ENCODE peak calls at places on chromosomes 4 and X, in nine cellular contexts. One of them, this sample, is unnamed.

GRCh38 chr4:8594097-8595038 is 1.8 kb downstream of the CPZ start:
- DNase-seq in left ventricle myocardium inferior: no peak
- DNase-seq in BE2C: peak
- DNase-seq in Panc1: peak
- DNase-seq in stomach: peak
- DNase-seq in right lobe of liver: peak
- DNase-seq in adrenal gland: peak
- DNase-seq in AG09309: peak
- DNase-seq in astrocyte of the spinal cord: peak
- DNase-seq in this sample: peak

GRCh38 chr4:41994461-41994860 is 4.1 kb downstream of the SLC30A9 start:
- DNase-seq in AG09309: no peak
- DNase-seq in BE2C: no peak
- DNase-seq in Panc1: no peak
- DNase-seq in left ventricle myocardium inferior: no peak
- DNase-seq in stomach: no peak
- DNase-seq in astrocyte of the spinal cord: no peak
- DNase-seq in right lobe of liver: no peak
- DNase-seq in adrenal gland: no peak
- DNase-seq in this sample: no peak

GRCh38 chr4:107916623-107917022 is 14.7 kb upstream of the CYP2U1 start:
- DNase-seq in adrenal gland: no peak
- DNase-seq in left ventricle myocardium inferior: no peak
- DNase-seq in right lobe of liver: no peak
- DNase-seq in astrocyte of the spinal cord: no peak
- DNase-seq in AG09309: no peak
- DNase-seq in BE2C: no peak
- DNase-seq in Panc1: no peak
- DNase-seq in stomach: no peak
- DNase-seq in this sample: no peak

GRCh38 chr4:78171482-78171881 is 114.4 kb downstream of the FRAS1 start:
- DNase-seq in AG09309: no peak
- DNase-seq in stomach: no peak
- DNase-seq in right lobe of liver: no peak
- DNase-seq in left ventricle myocardium inferior: no peak
- DNase-seq in Panc1: no peak
- DNase-seq in BE2C: no peak
- DNase-seq in adrenal gland: no peak
- DNase-seq in astrocyte of the spinal cord: no peak
- DNase-seq in this sample: no peak

GRCh38 chr4:74330295-74330750 is 22.1 kb downstream of the EPGN start:
- DNase-seq in BE2C: no peak
- DNase-seq in left ventricle myocardium inferior: no peak
- DNase-seq in AG09309: no peak
- DNase-seq in stomach: no peak
- DNase-seq in right lobe of liver: no peak
- DNase-seq in adrenal gland: no peak
- DNase-seq in Panc1: no peak
- DNase-seq in astrocyte of the spinal cord: no peak
- DNase-seq in this sample: no peak

GRCh38 chrX:19283597-19284339 is 60.0 kb upstream of the PDHA1 start:
- DNase-seq in stomach: no peak
- DNase-seq in adrenal gland: no peak
- DNase-seq in astrocyte of the spinal cord: no peak
- DNase-seq in right lobe of liver: no peak
- DNase-seq in BE2C: no peak
- DNase-seq in Panc1: no peak
- DNase-seq in AG09309: no peak
- DNase-seq in left ventricle myocardium inferior: no peak
- DNase-seq in this sample: no peak

GRCh38 chr4:76526585-76526990 is 91.6 kb downstream of the SHROOM3 start:
- DNase-seq in BE2C: no peak
- DNase-seq in stomach: peak
- DNase-seq in Panc1: no peak
- DNase-seq in astrocyte of the spinal cord: peak
- DNase-seq in left ventricle myocardium inferior: no peak
- DNase-seq in adrenal gland: no peak
- DNase-seq in right lobe of liver: peak
- DNase-seq in AG09309: no peak
- DNase-seq in this sample: no peak

GRCh38 chr4:25884040-25884788 is 21.4 kb upstream of the SEL1L3 start:
- DNase-seq in left ventricle myocardium inferior: no peak
- DNase-seq in astrocyte of the spinal cord: peak
- DNase-seq in AG09309: peak
- DNase-seq in right lobe of liver: no peak
- DNase-seq in Panc1: no peak
- DNase-seq in adrenal gland: no peak
- DNase-seq in stomach: no peak
- DNase-seq in BE2C: no peak
- DNase-seq in this sample: no peak

GRCh38 chrX:152893631-152894610 is 3.9 kb upstream of the ZNF185 start:
- DNase-seq in stomach: no peak
- DNase-seq in Panc1: no peak
- DNase-seq in BE2C: no peak
- DNase-seq in AG09309: no peak
- DNase-seq in adrenal gland: no peak
- DNase-seq in astrocyte of the spinal cord: no peak
- DNase-seq in left ventricle myocardium inferior: no peak
- DNase-seq in right lobe of liver: no peak
- DNase-seq in this sample: no peak

DNA sequence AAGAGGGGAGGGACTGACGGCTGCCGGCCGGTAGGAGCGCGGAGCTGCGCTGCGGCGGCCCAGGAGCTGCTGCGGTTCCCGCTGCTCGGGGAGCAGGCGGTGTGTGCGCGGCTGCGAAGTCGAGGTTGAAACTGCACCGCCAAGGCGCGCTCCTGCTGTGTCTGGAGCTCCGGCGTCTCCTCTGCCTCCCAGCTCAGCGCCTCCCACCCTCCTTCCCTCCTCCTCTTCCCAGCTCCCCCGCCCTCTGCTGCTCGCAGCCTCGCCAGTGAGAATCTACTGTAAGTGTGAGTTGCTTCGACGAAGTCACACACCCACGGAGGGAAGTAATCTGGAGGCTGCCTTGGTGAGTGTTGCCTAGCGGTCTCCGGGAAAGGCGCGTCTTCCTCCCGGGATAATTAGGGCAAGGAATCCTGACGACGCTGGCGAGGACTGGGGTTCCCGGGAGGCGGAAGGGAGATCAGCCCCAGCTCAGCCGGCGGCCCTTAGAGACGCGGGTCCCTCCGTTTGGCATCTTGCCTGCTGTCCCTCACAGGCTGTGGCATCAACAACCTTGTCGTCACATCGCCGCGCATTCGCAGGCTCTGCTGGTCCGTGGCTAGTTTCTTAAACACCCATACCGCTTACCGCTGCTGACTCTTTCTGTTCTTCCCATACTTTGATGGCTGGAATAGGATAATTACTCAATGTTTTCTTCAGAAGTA is at the start of gene EPHA5:
- DNase-seq in astrocyte of the spinal cord: peak
- DNase-seq in Panc1: no peak
- DNase-seq in right lobe of liver: no peak
- DNase-seq in BE2C: peak
- DNase-seq in AG09309: peak
- DNase-seq in stomach: peak
- DNase-seq in adrenal gland: peak
- DNase-seq in left ventricle myocardium inferior: peak
- DNase-seq in this sample: peak
- TF ChIP-seq CTCF in astrocyte of the spinal cord: peak
- TF ChIP-seq CTCF in Panc1: no peak
- TF ChIP-seq CTCF in right lobe of liver: no peak
- TF ChIP-seq CTCF in BE2C: no peak
- TF ChIP-seq CTCF in AG09309: peak
- TF ChIP-seq CTCF in stomach: no peak
- TF ChIP-seq CTCF in adrenal gland: no peak
- TF ChIP-seq CTCF in left ventricle myocardium inferior: peak
- TF ChIP-seq CTCF in this sample: peak

DNA sequence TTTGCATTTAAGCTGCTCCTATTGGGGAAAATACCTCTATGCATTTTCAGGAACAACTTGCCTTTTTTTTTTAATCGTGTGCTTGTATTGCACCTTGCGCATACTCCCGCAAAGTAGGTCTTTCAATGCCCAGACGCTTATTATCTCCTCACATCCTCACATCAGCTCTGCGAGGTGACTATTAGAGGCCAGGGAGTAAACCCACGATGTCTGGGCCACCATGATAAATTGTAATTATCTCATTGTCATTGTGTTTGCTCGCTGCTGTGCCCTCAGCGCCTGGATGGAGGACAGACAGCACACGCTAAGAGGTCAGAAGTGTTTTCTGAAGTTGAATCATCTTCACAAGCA is 974 bp upstream of the RELL1 start:
- DNase-seq in AG09309: no peak
- DNase-seq in adrenal gland: no peak
- DNase-seq in Panc1: no peak
- DNase-seq in astrocyte of the spinal cord: no peak
- DNase-seq in left ventricle myocardium inferior: no peak
- DNase-seq in stomach: no peak
- DNase-seq in BE2C: no peak
- DNase-seq in right lobe of liver: no peak
- DNase-seq in this sample: no peak
- TF ChIP-seq CTCF in AG09309: no peak
- TF ChIP-seq CTCF in adrenal gland: no peak
- TF ChIP-seq CTCF in Panc1: no peak
- TF ChIP-seq CTCF in astrocyte of the spinal cord: no peak
- TF ChIP-seq CTCF in left ventricle myocardium inferior: no peak
- TF ChIP-seq CTCF in stomach: no peak
- TF ChIP-seq CTCF in BE2C: no peak
- TF ChIP-seq CTCF in right lobe of liver: no peak
- TF ChIP-seq CTCF in this sample: no peak

GRCh38 chrX:40867352-40867751 is 132.0 kb upstream of the MED14 start:
- DNase-seq in stomach: no peak
- DNase-seq in right lobe of liver: no peak
- DNase-seq in Panc1: no peak
- DNase-seq in left ventricle myocardium inferior: no peak
- DNase-seq in BE2C: no peak
- DNase-seq in adrenal gland: peak
- DNase-seq in AG09309: no peak
- DNase-seq in astrocyte of the spinal cord: peak
- DNase-seq in this sample: no peak

GRCh38 chrX:40866878-40867277 is 131.5 kb upstream of the MED14 start:
- DNase-seq in AG09309: no peak
- DNase-seq in adrenal gland: peak
- DNase-seq in Panc1: no peak
- DNase-seq in left ventricle myocardium inferior: no peak
- DNase-seq in BE2C: no peak
- DNase-seq in right lobe of liver: no peak
- DNase-seq in stomach: no peak
- DNase-seq in astrocyte of the spinal cord: peak
- DNase-seq in this sample: no peak

GRCh38 chrX:40868868-40869267 is 133.5 kb upstream of the MED14 start:
- DNase-seq in AG09309: no peak
- DNase-seq in stomach: no peak
- DNase-seq in right lobe of liver: no peak
- DNase-seq in astrocyte of the spinal cord: no peak
- DNase-seq in BE2C: no peak
- DNase-seq in adrenal gland: no peak
- DNase-seq in Panc1: no peak
- DNase-seq in left ventricle myocardium inferior: no peak
- DNase-seq in this sample: no peak

DNA sequence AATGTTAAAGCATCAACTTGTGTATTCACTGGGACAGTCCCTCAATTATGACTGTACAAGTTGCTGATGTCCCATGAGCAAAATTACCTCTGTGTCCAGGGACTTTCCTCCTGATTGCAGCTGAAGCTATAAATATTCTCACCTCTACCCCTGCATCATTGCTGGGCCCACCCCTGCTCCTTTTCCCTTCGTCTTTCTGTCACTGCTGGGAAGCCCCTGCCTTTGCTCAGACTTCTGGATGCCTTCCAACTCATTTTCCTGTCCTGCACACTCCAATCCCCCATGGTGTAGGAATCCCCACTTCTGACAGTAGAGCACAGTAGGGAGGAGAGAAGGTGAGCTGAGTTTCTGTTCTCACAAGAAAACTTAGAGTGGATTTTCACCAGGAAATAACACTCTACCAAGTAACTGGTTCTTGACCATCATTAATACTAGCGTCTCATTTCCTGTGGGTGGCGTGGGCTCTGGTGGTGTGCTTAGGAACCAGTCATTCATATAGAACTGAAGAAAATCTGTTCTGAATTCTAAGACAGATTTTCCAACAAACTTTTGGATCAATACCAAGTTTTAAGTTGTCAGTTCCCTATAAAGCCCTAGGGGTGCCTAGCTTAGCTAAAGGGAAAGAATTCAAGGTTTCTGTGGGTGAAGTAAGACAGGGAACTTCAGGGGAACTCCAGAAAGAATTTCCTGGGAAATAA is 136.2 kb upstream of the MED14 start:
- DNase-seq in stomach: no peak
- DNase-seq in AG09309: no peak
- DNase-seq in Panc1: no peak
- DNase-seq in astrocyte of the spinal cord: peak
- DNase-seq in right lobe of liver: no peak
- DNase-seq in BE2C: no peak
- DNase-seq in adrenal gland: no peak
- DNase-seq in left ventricle myocardium inferior: no peak
- DNase-seq in this sample: no peak
- TF ChIP-seq CTCF in stomach: no peak
- TF ChIP-seq CTCF in AG09309: no peak
- TF ChIP-seq CTCF in Panc1: no peak
- TF ChIP-seq CTCF in astrocyte of the spinal cord: no peak
- TF ChIP-seq CTCF in right lobe of liver: no peak
- TF ChIP-seq CTCF in BE2C: no peak
- TF ChIP-seq CTCF in adrenal gland: no peak
- TF ChIP-seq CTCF in left ventricle myocardium inferior: no peak
- TF ChIP-seq CTCF in this sample: no peak

DNA sequence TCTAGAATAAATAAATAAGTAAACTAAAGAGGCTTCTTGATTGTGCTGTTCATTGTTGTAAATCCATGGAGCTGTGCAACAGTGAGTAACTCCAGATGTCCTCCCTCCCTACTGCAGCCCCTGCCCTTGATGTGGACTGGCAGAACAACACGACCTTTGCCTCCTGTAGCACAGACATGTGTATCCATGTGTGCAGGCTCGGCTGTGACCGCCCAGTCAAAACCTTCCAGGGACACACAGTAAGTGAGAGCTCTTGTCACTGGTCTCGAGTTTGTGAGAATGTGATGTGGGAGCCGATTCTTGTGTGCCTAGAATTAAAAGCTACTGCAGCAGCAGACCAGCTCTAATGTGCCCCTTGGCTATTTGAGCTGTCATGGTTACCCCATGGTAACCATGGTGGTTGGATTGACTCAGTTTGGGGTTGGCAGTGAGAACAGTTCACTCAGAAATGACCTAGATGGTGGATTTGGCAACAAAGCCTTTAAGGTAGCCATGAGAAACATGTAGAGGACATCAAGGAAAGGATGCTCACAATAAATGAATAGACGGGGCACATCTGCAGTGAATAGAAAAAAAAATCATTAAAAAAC is 60.7 kb downstream of the GPR143 start:
- DNase-seq in right lobe of liver: no peak
- DNase-seq in left ventricle myocardium inferior: no peak
- DNase-seq in astrocyte of the spinal cord: no peak
- DNase-seq in BE2C: no peak
- DNase-seq in adrenal gland: no peak
- DNase-seq in stomach: no peak
- DNase-seq in AG09309: no peak
- DNase-seq in Panc1: no peak
- DNase-seq in this sample: no peak
- TF ChIP-seq CTCF in right lobe of liver: no peak
- TF ChIP-seq CTCF in left ventricle myocardium inferior: no peak
- TF ChIP-seq CTCF in astrocyte of the spinal cord: no peak
- TF ChIP-seq CTCF in BE2C: no peak
- TF ChIP-seq CTCF in adrenal gland: no peak
- TF ChIP-seq CTCF in stomach: no peak
- TF ChIP-seq CTCF in AG09309: no peak
- TF ChIP-seq CTCF in Panc1: no peak
- TF ChIP-seq CTCF in this sample: no peak